ENCODE peak calls at places on chromosomes 12 and 14, in four cellular contexts. One of them, this sample, is unnamed.

GRCh38 chr14:101721111-101721510 is 40.4 kb upstream of the PPP2R5C start:
- DNase-seq in caudate nucleus: no peak
- DNase-seq in iPS-NIHi11: no peak
- DNase-seq in non-pigmented ciliary epithelial cell: no peak
- DNase-seq in this sample: no peak

GRCh38 chr14:76904740-76905569 is 78.7 kb downstream of the LRRC74A start:
- DNase-seq in caudate nucleus: no peak
- DNase-seq in iPS-NIHi11: no peak
- DNase-seq in non-pigmented ciliary epithelial cell: peak; percentile 80
- DNase-seq in this sample: peak; percentile 82

GRCh38 chr12:109461846-109462766 is 15.0 kb downstream of the KCTD10 start:
- DNase-seq in caudate nucleus: peak; percentile 28
- DNase-seq in iPS-NIHi11: peak; percentile 55
- DNase-seq in non-pigmented ciliary epithelial cell: peak; percentile 84
- DNase-seq in this sample: peak; percentile 93

GRCh38 chr12:69068431-69068830 is 135.5 kb upstream of the CPM start:
- DNase-seq in caudate nucleus: no peak
- DNase-seq in iPS-NIHi11: no peak
- DNase-seq in non-pigmented ciliary epithelial cell: no peak
- DNase-seq in this sample: no peak

GRCh38 chr14:75969891-75970290 is 11.9 kb downstream of the TGFB3 start:
- DNase-seq in caudate nucleus: no peak
- DNase-seq in iPS-NIHi11: no peak
- DNase-seq in non-pigmented ciliary epithelial cell: no peak
- DNase-seq in this sample: no peak

GRCh38 chr12:130826151-130826801 is 12.8 kb downstream of the STX2 start:
- DNase-seq in caudate nucleus: peak; percentile 31
- DNase-seq in iPS-NIHi11: peak; percentile 88
- DNase-seq in non-pigmented ciliary epithelial cell: no peak
- DNase-seq in this sample: peak; percentile 64

GRCh38 chr14:100660498-100661339 is 66.0 kb upstream of the DLK1 start:
- DNase-seq in caudate nucleus: no peak
- DNase-seq in iPS-NIHi11: no peak
- DNase-seq in non-pigmented ciliary epithelial cell: no peak
- DNase-seq in this sample: no peak

GRCh38 chr12:20513189-20513588 is 144.9 kb downstream of the PDE3A start:
- DNase-seq in caudate nucleus: no peak
- DNase-seq in iPS-NIHi11: no peak
- DNase-seq in non-pigmented ciliary epithelial cell: no peak
- DNase-seq in this sample: no peak

GRCh38 chr12:115640929-115641328 is 636.6 kb downstream of the MED13L start:
- DNase-seq in caudate nucleus: no peak
- DNase-seq in iPS-NIHi11: no peak
- DNase-seq in non-pigmented ciliary epithelial cell: no peak
- DNase-seq in this sample: no peak

This sample was measured in psoas muscle.